ENCODE peak calls at places on chromosomes 13 and 19, in ten cellular contexts. Y, G, L, J, R, C, Z, V, K and O are unnamed samples.

GRCh38 chr13:33931397-33931987 is 113.5 kb downstream of the RFC3 start:
- DNase-seq in Y (no peak), C (peak), R (no peak), G (no peak), L (no peak), J (peak), Z (peak), K (no peak), V (peak), O (peak)

GRCh38 chr19:10299545-10300458 is 9.8 kb downstream of the ZGLP1 start:
- DNase-seq in J (no peak), V (no peak), Z (no peak), K (no peak), C (no peak), R (no peak), L (no peak), Y (no peak), G (no peak), O (no peak)

GRCh38 chr19:56725829-56726424 is 54.4 kb upstream of the ZNF835 start:
- DNase-seq in L (no peak), V (no peak), J (no peak), G (no peak), Z (no peak), K (no peak), Y (no peak), R (no peak), C (no peak), O (no peak)

GRCh38 chr19:32368781-32369180 is 23.4 kb downstream of the ZNF507 start:
- DNase-seq in Z (no peak), C (no peak), Y (no peak), J (no peak), K (no peak), R (no peak), G (no peak), L (no peak), V (no peak), O (no peak)

GRCh38 chr13:76868451-76868850 is 17.8 kb downstream of the KCTD12 start:
- DNase-seq in G (no peak), R (no peak), L (no peak), Y (no peak), C (no peak), V (no peak), K (no peak), Z (no peak), J (no peak), O (no peak)

GRCh38 chr13:26179344-26179743 is 42.8 kb downstream of the RNF6 start:
- DNase-seq in J (no peak), G (no peak), V (no peak), Z (peak), K (no peak), C (no peak), R (no peak), Y (no peak), L (no peak), O (no peak)

GRCh38 chr19:46678110-46678732 is 17.2 kb upstream of the DACT3 start:
- DNase-seq in C (no peak), J (peak), G (peak), R (no peak), V (no peak), K (peak), L (no peak), Y (no peak), Z (peak), O (peak)

GRCh38 chr19:3852614-3853254 is 16.1 kb downstream of the ZFR2 start:
- DNase-seq in Z (no peak), G (no peak), K (no peak), L (no peak), C (no peak), Y (no peak), R (no peak), J (peak), V (peak), O (peak)

GRCh38 chr13:33868343-33868994 is 50.5 kb downstream of the RFC3 start:
- DNase-seq in Y (no peak), R (no peak), V (no peak), G (no peak), Z (no peak), C (no peak), K (no peak), L (no peak), J (no peak), O (no peak)

GRCh38 chr13:112140366-112140765 is 73.4 kb downstream of the SOX1 start:
- DNase-seq in K (no peak), Z (no peak), Y (no peak), G (no peak), R (no peak), V (no peak), J (no peak), C (no peak), L (no peak), O (no peak)

GRCh38 chr13:87941244-87941643 is 270.1 kb downstream of the SLITRK5 start:
- DNase-seq in G (no peak), R (no peak), Z (no peak), V (no peak), J (no peak), K (no peak), Y (no peak), L (no peak), C (no peak), O (no peak)

GRCh38 chr19:33040994-33041827 is 23.5 kb downstream of the RHPN2 start:
- DNase-seq in Z (no peak), R (no peak), C (peak), G (peak), J (peak), V (no peak), L (no peak), Y (no peak), K (peak), O (peak)

GRCh38 chr13:91647361-91647970 is 249.0 kb downstream of the GPC5 start:
- DNase-seq in Z (no peak), J (no peak), C (peak), L (no peak), G (no peak), V (peak), K (no peak), Y (no peak), R (no peak), O (peak)

GRCh38 chr19:2323707-2324106 is 4.7 kb downstream of the LSM7 start:
- DNase-seq in Z (no peak), Y (no peak), L (no peak), K (no peak), C (no peak), V (no peak), G (no peak), J (no peak), R (no peak), O (no peak)

GRCh38 chr19:30449673-30450072 is 77.5 kb downstream of the ZNF536 start:
- DNase-seq in C (no peak), R (no peak), Z (no peak), K (no peak), G (no peak), J (no peak), Y (no peak), L (no peak), V (no peak), O (no peak)
- TF ChIP-seq CTCF in C (no peak), R (no peak), Z (no peak), K (no peak), G (no peak), J (no peak), Y (no peak), L (no peak), V (no peak), O (no peak)

GRCh38 chr13:73464758-73465628 is 406.2 kb downstream of the KLF5 start:
- DNase-seq in J (no peak), G (no peak), K (no peak), V (no peak), Y (no peak), C (peak), R (no peak), L (no peak), Z (no peak), O (no peak)
- H3K27ac ChIP-seq in J (peak), G (no peak), K (no peak), V (no peak), Y (no peak), C (peak), R (no peak), L (no peak), Z (no peak), O (no peak)

DNA sequence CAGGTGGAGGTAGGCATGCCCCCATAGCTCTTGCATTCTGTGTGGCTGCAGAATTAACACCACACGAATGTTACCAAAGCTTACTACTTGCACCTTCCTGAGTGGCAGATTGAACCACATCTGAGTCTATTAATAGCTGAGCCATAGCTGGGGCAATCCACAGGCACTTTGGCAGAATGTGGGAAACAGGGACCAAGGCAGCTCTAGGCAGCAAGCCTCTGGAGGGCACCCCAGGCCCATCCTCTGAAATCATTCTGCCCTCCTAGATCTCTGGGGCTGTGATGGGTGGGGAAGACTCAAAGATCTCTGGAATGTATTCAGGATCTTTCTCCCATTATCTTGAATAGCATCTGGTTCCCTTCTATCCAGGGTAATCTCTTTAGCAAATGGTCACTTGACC is 139.3 kb downstream of the TNFRSF19 start:
- DNase-seq in Y (no peak), C (no peak), Z (peak), L (no peak), R (no peak), V (peak), G (no peak), K (no peak), J (no peak), O (no peak)
- TF ChIP-seq CTCF in Y (no peak), C (no peak), Z (no peak), L (no peak), R (no peak), V (peak), G (no peak), K (no peak), J (no peak), O (no peak)

GRCh38 chr13:107144432-107144831 is 576.5 kb upstream of the ARGLU1 start:
- DNase-seq in L (no peak), K (no peak), Y (no peak), Z (no peak), C (no peak), J (no peak), V (peak), G (no peak), R (no peak), O (no peak)

GRCh38 chr13:107133950-107134349 is 566.0 kb upstream of the ARGLU1 start:
- DNase-seq in J (no peak), R (no peak), L (no peak), C (no peak), Z (no peak), Y (no peak), K (no peak), V (no peak), G (no peak), O (no peak)

GRCh38 chr13:107141767-107142166 is 573.8 kb upstream of the ARGLU1 start:
- DNase-seq in Y (no peak), Z (no peak), K (no peak), G (no peak), L (no peak), C (no peak), R (no peak), J (no peak), V (no peak), O (no peak)

GRCh38 chr13:107138987-107139386 is 571.0 kb upstream of the ARGLU1 start:
- DNase-seq in J (no peak), Z (no peak), V (no peak), K (no peak), R (no peak), Y (no peak), C (no peak), L (no peak), G (no peak), O (no peak)

DNA sequence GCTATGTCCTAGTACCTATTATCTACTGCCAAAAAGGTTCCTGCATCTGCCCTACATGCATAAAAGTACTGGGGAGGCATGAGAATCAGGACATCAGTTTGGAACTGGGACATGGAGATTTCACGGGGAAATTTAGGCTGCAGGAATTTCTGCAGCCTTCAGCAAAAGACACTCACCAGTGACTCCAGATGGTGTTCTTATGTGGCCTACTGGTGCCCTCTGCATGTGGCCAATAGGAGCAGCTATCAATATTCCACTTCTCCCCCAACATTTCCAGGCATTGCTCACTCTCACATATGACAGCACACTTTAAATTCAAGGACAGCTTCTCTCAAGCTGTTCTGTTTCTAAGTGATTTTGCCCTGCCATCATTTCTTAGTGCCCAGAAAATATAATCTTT is 570.5 kb upstream of the ARGLU1 start:
- DNase-seq in R (no peak), V (no peak), G (no peak), Y (no peak), K (no peak), J (no peak), L (no peak), C (no peak), Z (no peak), O (no peak)
- H3K27ac ChIP-seq in R (no peak), V (no peak), G (no peak), Y (no peak), K (no peak), J (no peak), L (no peak), C (no peak), Z (no peak), O (no peak)

GRCh38 chr19:13267889-13268288 is 117.7 kb downstream of the IER2 start:
- DNase-seq in Y (no peak), C (no peak), R (no peak), L (no peak), V (peak), K (no peak), J (no peak), Z (no peak), G (no peak), O (no peak)

GRCh38 chr19:13260883-13261653 is 110.9 kb downstream of the IER2 start:
- DNase-seq in K (no peak), Z (no peak), Y (no peak), R (no peak), V (peak), L (no peak), C (peak), G (peak), J (peak), O (peak)

GRCh38 chr19:13267131-13267530 is 116.9 kb downstream of the IER2 start:
- DNase-seq in L (no peak), R (no peak), Y (no peak), V (no peak), C (no peak), Z (no peak), J (no peak), G (no peak), K (no peak), O (no peak)

GRCh38 chr19:13256918-13257317 is 106.7 kb downstream of the IER2 start:
- DNase-seq in V (no peak), Y (no peak), R (no peak), Z (no peak), L (no peak), K (no peak), C (no peak), G (no peak), J (no peak), O (no peak)

GRCh38 chr19:13262450-13262849 is 112.2 kb downstream of the IER2 start:
- DNase-seq in V (peak), C (peak), G (no peak), Z (peak), R (no peak), L (no peak), Y (peak), J (peak), K (no peak), O (peak)
- TF ChIP-seq CTCF in V (peak), C (peak), G (no peak), Z (peak), R (peak), L (peak), Y (peak), J (peak), K (peak), O (peak)

GRCh38 chr19:16339361-16339725 is 14.7 kb downstream of the KLF2 start:
- DNase-seq in Y (no peak), K (no peak), C (no peak), Z (no peak), G (no peak), L (no peak), R (no peak), J (no peak), V (no peak), O (no peak)

GRCh38 chr19:16338470-16339360 is 14.1 kb downstream of the KLF2 start:
- DNase-seq in K (no peak), Z (no peak), G (no peak), R (no peak), C (no peak), J (peak), Y (no peak), V (peak), L (peak), O (peak)

GRCh38 chr19:16336571-16336970 is 11.9 kb downstream of the KLF2 start:
- DNase-seq in R (no peak), G (no peak), K (no peak), Z (no peak), C (no peak), Y (no peak), V (peak), L (no peak), J (no peak), O (no peak)

GRCh38 chr19:16340092-16340491 is 15.5 kb downstream of the KLF2 start:
- DNase-seq in Z (no peak), G (no peak), V (peak), Y (no peak), L (no peak), R (no peak), J (no peak), C (no peak), K (no peak), O (no peak)

GRCh38 chr19:16337809-16338469 is 13.3 kb downstream of the KLF2 start:
- DNase-seq in J (no peak), V (no peak), C (no peak), Z (no peak), R (no peak), Y (no peak), K (no peak), L (no peak), G (no peak), O (no peak)
- H3K27ac ChIP-seq in J (peak), V (peak), C (no peak), Z (no peak), R (no peak), Y (peak), K (peak), L (peak), G (no peak), O (no peak)